ENCODE peak calls at places on chromosomes 1 and 21, in five cellular contexts. L, Z, N, C and U are unnamed samples.
A peak's percentile ranks its signal among the peaks of the same experiment; 100 is the strongest.

GRCh38 chr1:171113377-171113776 is 22.7 kb downstream of the FMO3 start:
- DNase-seq in L (no peak), Z (peak; percentile 13), N (no peak), C (no peak), U (no peak)

GRCh38 chr1:206631085-206631509 is 4.2 kb upstream of the DYRK3 start:
- DNase-seq in L (no peak), Z (peak; percentile 80), N (peak; percentile 59), C (no peak), U (peak; percentile 13)

GRCh38 chr1:203628185-203628996 is 1.8 kb downstream of the ATP2B4 start:
- DNase-seq in L (no peak), Z (peak; percentile 60), N (peak; percentile 35), C (peak; percentile 45), U (no peak)

GRCh38 chr21:25170681-25171080 is 436.6 kb downstream of the MRPL39 start:
- DNase-seq in L (no peak), Z (peak; percentile 16), N (no peak), C (no peak), U (no peak)

GRCh38 chr1:154849645-154850131 is 20.4 kb downstream of the KCNN3 start:
- DNase-seq in L (no peak), Z (no peak), N (no peak), C (no peak), U (no peak)

GRCh38 chr21:34801519-34802132 is 132.8 kb downstream of the CLIC6 start:
- DNase-seq in L (no peak), Z (no peak), N (no peak), C (no peak), U (no peak)

GRCh38 chr1:9044241-9044640 is 18.0 kb upstream of the SLC2A7 start:
- DNase-seq in L (no peak), Z (no peak), N (no peak), C (no peak), U (no peak)

GRCh38 chr1:198935371-198935921 is 296.6 kb downstream of the PTPRC start:
- DNase-seq in L (peak; percentile 27), Z (peak; percentile 99), N (peak; percentile 66), C (peak; percentile 52), U (peak; percentile 91)

GRCh38 chr21:39849014-39849655 is 18.1 kb upstream of the PCP4 start:
- DNase-seq in L (no peak), Z (peak; percentile 78), N (no peak), C (no peak), U (no peak)

GRCh38 chr1:16163882-16164820 is 8.3 kb upstream of the EPHA2 start:
- DNase-seq in L (no peak), Z (peak; percentile 98), N (no peak), C (no peak), U (peak; percentile 58)

GRCh38 chr1:100130552-100131077 is 2.1 kb downstream of the SASS6 start:
- DNase-seq in L (no peak), Z (no peak), N (no peak), C (no peak), U (no peak)

GRCh38 chr21:43778469-43779335 is 2.6 kb upstream of the CSTB start:
- DNase-seq in L (no peak), Z (no peak), N (peak; percentile 29), C (no peak), U (no peak)

GRCh38 chr1:246284021-246284420 is 223.1 kb downstream of the SMYD3 start:
- DNase-seq in L (no peak), Z (peak; percentile 9), N (no peak), C (no peak), U (no peak)

GRCh38 chr1:114105401-114105979 is 48.2 kb downstream of the SYT6 start:
- DNase-seq in L (no peak), Z (no peak), N (no peak), C (peak; percentile 61), U (no peak)

GRCh38 chr1:218810336-218810735 is 363.3 kb upstream of the LYPLAL1 start:
- DNase-seq in L (no peak), Z (no peak), N (no peak), C (no peak), U (no peak)

GRCh38 chr1:108704501-108704900 is 8.2 kb upstream of the FNDC7 start:
- DNase-seq in L (no peak), Z (peak; percentile 81), N (no peak), C (no peak), U (no peak)

GRCh38 chr1:227265891-227266290 is 52.4 kb downstream of the CDC42BPA start:
- DNase-seq in L (no peak), Z (no peak), N (no peak), C (no peak), U (no peak)

GRCh38 chr1:43405876-43406234 is 16.2 kb downstream of the SZT2 start:
- DNase-seq in L (no peak), Z (no peak), N (no peak), C (no peak), U (no peak)

GRCh38 chr1:44919387-44919786 is 67.0 kb downstream of the EIF2B3 start:
- DNase-seq in L (no peak), Z (peak; percentile 18), N (no peak), C (no peak), U (no peak)

GRCh38 chr1:57089221-57089620 is 123.4 kb upstream of the C8B start:
- DNase-seq in L (no peak), Z (no peak), N (no peak), C (no peak), U (no peak)

GRCh38 chr1:44842415-44842762 is 664 bp downstream of the PTCH2 start:
- DNase-seq in L (no peak), Z (no peak), N (no peak), C (no peak), U (no peak)

GRCh38 chr1:42748461-42749410 is 8.7 kb upstream of the CLDN19 start:
- DNase-seq in L (no peak), Z (no peak), N (no peak), C (no peak), U (no peak)

GRCh38 chr21:29332461-29333354 is 34.0 kb downstream of the BACH1 start:
- DNase-seq in L (no peak), Z (peak; percentile 83), N (no peak), C (no peak), U (no peak)

GRCh38 chr1:18299441-18300338 is 181.0 kb upstream of the KLHDC7A start:
- DNase-seq in L (no peak), Z (no peak), N (no peak), C (peak; percentile 26), U (no peak)

GRCh38 chr1:234750922-234751595 is 141.1 kb upstream of the IRF2BP2 start:
- DNase-seq in L (no peak), Z (no peak), N (no peak), C (no peak), U (peak; percentile 45)

GRCh38 chr1:32539584-32540571 is 651 bp downstream of the ZBTB8A start:
- DNase-seq in L (no peak), Z (peak; percentile 64), N (peak; percentile 34), C (peak; percentile 11), U (no peak)

GRCh38 chr1:125080077-125080476 is 3895.3 kb downstream of the SRGAP2C start:
- DNase-seq in L (no peak), Z (no peak), N (no peak), C (no peak), U (no peak)

GRCh38 chr1:203052556-203053059 is 26.3 kb downstream of the PPFIA4 start:
- DNase-seq in L (no peak), Z (no peak), N (no peak), C (no peak), U (no peak)

GRCh38 chr21:44703731-44704635 is 7.0 kb downstream of the KRTAP10-12 start:
- DNase-seq in L (no peak), Z (no peak), N (peak; percentile 9), C (no peak), U (no peak)

GRCh38 chr1:210024996-210025395 is 87.0 kb downstream of the SYT14 start:
- DNase-seq in L (no peak), Z (no peak), N (no peak), C (no peak), U (no peak)

GRCh38 chr1:81950845-81951244 is 150.1 kb downstream of the ADGRL2 start:
- DNase-seq in L (no peak), Z (no peak), N (no peak), C (no peak), U (no peak)

GRCh38 chr1:9793291-9793690 is 30.5 kb downstream of the CLSTN1 start:
- DNase-seq in L (no peak), Z (no peak), N (no peak), C (no peak), U (no peak)

GRCh38 chr1:43372172-43372571 is 4.4 kb upstream of the ELOVL1 start:
- DNase-seq in L (no peak), Z (peak; percentile 27), N (no peak), C (no peak), U (no peak)

GRCh38 chr1:245656189-245656717 is 501.5 kb downstream of the KIF26B start:
- DNase-seq in L (no peak), Z (no peak), N (no peak), C (no peak), U (no peak)

GRCh38 chr1:183548136-183548535 is 42.1 kb downstream of the NCF2 start:
- DNase-seq in L (no peak), Z (no peak), N (no peak), C (peak; percentile 70), U (no peak)

GRCh38 chr1:94225845-94226244 is 11.5 kb downstream of the ARHGAP29 start:
- DNase-seq in L (no peak), Z (no peak), N (no peak), C (no peak), U (no peak)

GRCh38 chr1:151720190-151720953 is 950 bp upstream of the RIIAD1 start:
- DNase-seq in L (no peak), Z (peak; percentile 4), N (no peak), C (no peak), U (no peak)

GRCh38 chr21:41680444-41681335 is 86.2 kb downstream of the RIPK4 start:
- DNase-seq in L (no peak), Z (no peak), N (no peak), C (no peak), U (no peak)

GRCh38 chr1:229857585-229857984 is 209.5 kb upstream of the GALNT2 start:
- DNase-seq in L (no peak), Z (peak; percentile 42), N (no peak), C (no peak), U (no peak)